ENCODE peak calls at places on chromosomes 12 and 14, in four cellular contexts. N, E, O and A are unnamed samples.

GRCh38 chr12:131211279-131211938 is 257.7 kb downstream of the ADGRD1 start:
- DNase-seq in N (no peak), E (no peak), O (no peak), A (no peak)

GRCh38 chr12:131371580-131372475 is 339.1 kb upstream of the SFSWAP start:
- DNase-seq in N (no peak), E (no peak), O (no peak), A (no peak)

GRCh38 chr12:50992814-50993213 is 33.4 kb downstream of the SLC11A2 start:
- DNase-seq in N (no peak), E (no peak), O (no peak), A (no peak)

GRCh38 chr12:91053951-91054715 is 3.7 kb downstream of the KERA start:
- DNase-seq in N (no peak), E (no peak), O (peak), A (no peak)

GRCh38 chr14:44404599-44405349 is 102.3 kb downstream of the FSCB start:
- DNase-seq in N (no peak), E (no peak), O (no peak), A (no peak)

GRCh38 chr12:7638064-7638763 is 27.5 kb downstream of the APOBEC1 start:
- DNase-seq in N (peak), E (no peak), O (no peak), A (no peak)

GRCh38 chr12:28017873-28018255 is 45.3 kb upstream of the PTHLH start:
- DNase-seq in N (no peak), E (no peak), O (no peak), A (no peak)

GRCh38 chr12:79127268-79127895 is 262.8 kb downstream of the SYT1 start:
- DNase-seq in N (no peak), E (no peak), O (no peak), A (no peak)

GRCh38 chr14:106844608-106845285 is 1318.4 kb downstream of the TMEM121 start:
- DNase-seq in N (no peak), E (peak), O (peak), A (peak)

GRCh38 chr14:93989939-93990338 is 7.2 kb upstream of the CCDC197 start:
- DNase-seq in N (no peak), E (no peak), O (no peak), A (no peak)

GRCh38 chr14:69636051-69636639 is 24.7 kb downstream of the SUSD6 start:
- DNase-seq in N (no peak), E (no peak), O (no peak), A (no peak)

GRCh38 chr14:49642163-49642562 is 7.1 kb upstream of the DNAAF2 start:
- DNase-seq in N (no peak), E (no peak), O (no peak), A (no peak)

GRCh38 chr14:75437201-75438143 is 9.7 kb downstream of the JDP2 start:
- DNase-seq in N (no peak), E (no peak), O (no peak), A (no peak)

DNA sequence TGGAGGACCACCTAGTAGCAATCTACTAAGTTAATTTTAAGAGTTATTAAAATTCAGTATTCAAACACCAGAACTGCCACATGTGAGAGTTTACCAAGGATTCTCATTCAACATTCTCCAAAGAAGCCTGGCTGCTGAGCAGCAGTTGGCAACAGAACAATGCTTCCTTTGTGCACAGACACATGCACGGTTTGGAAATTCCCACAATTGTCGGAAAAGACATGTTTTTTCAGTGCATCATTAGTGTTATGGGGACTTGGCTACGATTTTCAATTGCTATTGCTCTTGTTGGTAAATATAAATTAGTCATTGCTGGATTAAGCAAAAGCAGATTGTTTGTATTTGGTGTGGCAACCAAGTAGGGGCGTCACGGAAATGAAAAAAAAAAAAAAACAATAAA is 22.2 kb downstream of the ST8SIA1 start:
- DNase-seq in N (peak), E (no peak), O (no peak), A (no peak)
- H3K27ac ChIP-seq in N (no peak), E (no peak), O (peak), A (no peak)

GRCh38 chr12:95766356-95767019 is 24.1 kb downstream of the NTN4 start:
- DNase-seq in N (no peak), E (no peak), O (no peak), A (no peak)
- H3K27ac ChIP-seq in N (no peak), E (no peak), O (no peak), A (no peak)

GRCh38 chr12:68630050-68630449 is 19.4 kb downstream of the RAP1B start:
- DNase-seq in N (no peak), E (no peak), O (no peak), A (no peak)
- H3K27ac ChIP-seq in N (peak), E (no peak), O (no peak), A (no peak)

DNA sequence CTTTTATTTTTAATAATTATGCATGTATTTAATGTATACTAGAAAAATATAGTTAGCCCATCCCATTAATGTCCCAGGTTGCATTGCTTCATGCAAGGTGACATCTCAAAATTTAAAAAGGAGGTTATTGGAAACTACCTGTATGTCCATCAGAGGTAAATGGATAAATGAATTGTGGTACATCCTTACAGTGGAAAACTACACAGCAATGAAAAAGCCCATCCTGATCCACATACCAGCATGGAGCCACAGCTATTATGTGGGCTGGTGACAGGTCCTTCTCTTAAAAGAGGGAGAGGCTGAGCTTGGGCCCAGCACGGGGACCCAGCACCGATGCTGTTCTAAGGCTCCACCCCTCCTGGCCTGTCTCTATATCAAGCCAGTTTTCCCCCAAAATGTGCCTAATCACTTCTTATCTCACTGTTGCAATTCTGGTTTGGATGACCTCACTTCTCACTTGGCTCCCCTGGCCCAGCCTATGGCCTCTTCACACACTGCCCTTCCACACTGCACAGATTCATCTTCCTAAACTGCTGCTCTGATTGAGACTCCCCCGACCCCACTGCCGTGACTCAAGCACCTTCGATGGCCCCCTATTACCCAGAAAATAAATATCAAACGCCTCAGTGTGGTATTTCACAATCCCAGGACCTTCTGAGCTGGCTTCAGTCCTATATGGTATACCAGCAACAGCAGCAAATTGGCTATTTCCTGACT is 97.1 kb upstream of the NCOR2 start:
- DNase-seq in N (no peak), E (no peak), O (no peak), A (no peak)
- H3K27ac ChIP-seq in N (peak), E (no peak), O (no peak), A (no peak)

GRCh38 chr12:113271853-113272561 is 50.7 kb downstream of the TPCN1 start:
- DNase-seq in N (no peak), E (no peak), O (peak), A (peak)
- H3K27ac ChIP-seq in N (no peak), E (no peak), O (peak), A (peak)

DNA sequence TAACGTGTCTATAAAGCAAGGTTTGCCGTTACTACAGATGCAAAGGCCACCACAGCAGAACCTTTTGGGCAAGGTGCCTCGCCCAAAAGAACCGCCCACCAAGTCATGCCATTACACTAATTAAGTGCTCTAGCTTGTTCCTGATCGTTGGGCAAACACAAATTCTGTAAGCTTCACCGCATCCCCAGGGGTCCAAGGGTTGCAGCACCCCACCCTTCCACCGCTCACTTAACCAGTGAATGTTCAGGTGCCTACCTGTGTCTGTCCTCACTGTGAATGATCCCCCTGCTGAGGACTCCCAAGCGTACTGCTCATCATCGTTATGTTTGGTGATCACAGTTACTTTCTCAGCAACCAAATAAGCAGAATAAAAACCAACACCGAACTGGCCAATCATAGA is 1.3 kb downstream of the HSP90AA1 start:
- DNase-seq in N (no peak), E (no peak), O (no peak), A (no peak)
- H3K27ac ChIP-seq in N (no peak), E (peak), O (peak), A (peak)